ENCODE peak calls at places on chromosome 11, in five cellular contexts. V is tibial nerve, R is ovary, X is transverse colon, F is spleen. D is an unnamed sample.

GRCh38 chr11:84103096-84103495 is 816.9 kb upstream of the CCDC90B start:
- DNase-seq in V (no peak), R (no peak), X (no peak), F (no peak), D (no peak)

GRCh38 chr11:117182551-117182935 is 4.0 kb downstream of the SIDT2 start:
- DNase-seq in V (no peak), R (no peak), X (no peak), F (no peak), D (no peak)

GRCh38 chr11:88689548-88690240 is 352.2 kb upstream of the CTSC start:
- DNase-seq in V (no peak), R (no peak), X (peak; percentile 72), F (no peak), D (no peak)

GRCh38 chr11:12111482-12112149 is 1.2 kb downstream of the MICAL2 start:
- DNase-seq in V (no peak), R (no peak), X (no peak), F (no peak), D (no peak)

GRCh38 chr11:102840018-102840417 is 3.4 kb downstream of the MMP3 start:
- DNase-seq in V (no peak), R (no peak), X (no peak), F (no peak), D (no peak)

GRCh38 chr11:120317689-120318195 is 7.4 kb upstream of the TLCD5 start:
- DNase-seq in V (no peak), R (no peak), X (no peak), F (no peak), D (no peak)

GRCh38 chr11:66339163-66339675 is 3.0 kb upstream of the RIN1 start:
- DNase-seq in V (no peak), R (no peak), X (no peak), F (peak; percentile 47), D (no peak)

GRCh38 chr11:131146817-131147490 is 223.5 kb upstream of the NTM start:
- DNase-seq in V (no peak), R (no peak), X (no peak), F (no peak), D (no peak)

GRCh38 chr11:35963911-35964310 is 20.0 kb downstream of the LDLRAD3 start:
- DNase-seq in V (peak; percentile 23), R (no peak), X (no peak), F (no peak), D (no peak)

GRCh38 chr11:47213985-47214564 is 699 bp upstream of the DDB2 start:
- DNase-seq in V (peak; percentile 85), R (peak; percentile 91), X (peak; percentile 94), F (peak; percentile 97), D (peak; percentile 92)
- TF ChIP-seq POLR2A in V (peak; percentile 44), R (peak; percentile 42), X (peak; percentile 86), F (no peak), D (peak; percentile 75)

DNA sequence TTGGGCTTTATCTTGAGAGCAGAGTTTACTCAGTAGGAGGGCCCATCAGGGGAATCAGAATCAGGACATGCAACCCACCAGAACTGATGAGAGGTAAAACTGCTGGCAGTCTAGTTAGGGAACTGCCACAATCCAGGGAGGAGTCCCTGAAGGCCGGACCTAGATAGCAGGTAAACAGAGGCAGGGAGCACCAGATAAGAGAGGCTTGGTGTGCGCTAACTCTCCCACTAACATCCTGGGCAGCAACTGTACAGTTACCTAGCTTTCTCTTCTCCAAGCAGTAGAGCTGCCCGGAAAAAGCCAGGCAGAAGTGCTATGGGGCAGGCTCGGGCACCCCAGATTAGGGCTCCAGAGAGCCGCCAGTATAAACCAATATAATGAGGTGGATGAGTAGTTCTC is 865 bp upstream of the AMOTL1 start:
- DNase-seq in V (no peak), R (no peak), X (no peak), F (no peak), D (no peak)
- H3K27ac ChIP-seq in V (peak overlapping the region; percentile 97), R (no peak overlapping the region), X (peak overlapping the region; percentile 92), F (no peak overlapping the region), D (peak overlapping the region; percentile 83)

GRCh38 chr11:1826552-1827094 is 8.2 kb upstream of the SYT8 start:
- DNase-seq in V (peak; percentile 40), R (no peak), X (peak; percentile 56), F (no peak), D (peak; percentile 41)
- TF ChIP-seq CTCF in V (no peak), R (no peak), X (peak; percentile 25), F (no peak), D (no peak)

DNA sequence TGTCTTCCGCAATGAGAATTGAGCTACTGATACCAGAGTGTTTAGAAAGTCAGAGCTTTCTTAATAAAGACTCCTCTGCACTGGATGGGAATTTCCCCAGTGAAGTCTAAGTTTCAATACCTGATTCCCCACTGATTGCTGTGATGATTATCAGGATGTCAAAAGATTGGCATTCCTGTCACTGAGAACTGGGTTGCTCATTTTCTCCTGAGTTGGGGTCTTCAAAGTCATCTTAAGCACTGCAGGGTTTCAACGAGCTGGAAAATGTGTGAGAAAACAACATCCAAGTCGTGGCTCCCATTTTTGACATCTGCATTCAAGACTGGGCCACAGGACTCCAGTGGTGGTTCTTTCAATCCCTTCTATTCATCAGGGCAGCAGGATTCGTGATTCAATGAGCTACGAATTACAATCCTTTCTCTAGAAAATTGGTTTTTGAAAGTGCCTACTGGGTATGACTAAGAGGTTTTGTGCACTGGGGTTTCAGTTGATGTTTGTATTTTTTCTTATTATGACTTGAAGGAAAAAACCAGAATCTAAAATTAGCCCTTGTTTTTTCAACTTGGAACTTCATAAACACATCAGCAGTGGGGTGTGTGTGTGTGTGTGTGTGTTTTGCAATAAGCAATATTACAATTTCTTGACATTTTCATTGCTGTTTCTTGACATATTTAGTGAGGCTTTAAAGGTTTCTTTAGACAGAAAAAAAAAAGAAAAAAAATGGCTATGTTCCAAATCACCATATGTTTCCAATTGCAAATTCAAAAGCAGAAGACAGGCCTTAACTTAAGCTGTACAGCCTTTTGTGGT is 233.0 kb downstream of the FAM76B start:
- DNase-seq in V (no peak), R (no peak), X (no peak), F (no peak), D (no peak)
- TF ChIP-seq POLR2A in V (no peak), R (no peak), X (no peak), F (no peak), D (no peak)

DNA sequence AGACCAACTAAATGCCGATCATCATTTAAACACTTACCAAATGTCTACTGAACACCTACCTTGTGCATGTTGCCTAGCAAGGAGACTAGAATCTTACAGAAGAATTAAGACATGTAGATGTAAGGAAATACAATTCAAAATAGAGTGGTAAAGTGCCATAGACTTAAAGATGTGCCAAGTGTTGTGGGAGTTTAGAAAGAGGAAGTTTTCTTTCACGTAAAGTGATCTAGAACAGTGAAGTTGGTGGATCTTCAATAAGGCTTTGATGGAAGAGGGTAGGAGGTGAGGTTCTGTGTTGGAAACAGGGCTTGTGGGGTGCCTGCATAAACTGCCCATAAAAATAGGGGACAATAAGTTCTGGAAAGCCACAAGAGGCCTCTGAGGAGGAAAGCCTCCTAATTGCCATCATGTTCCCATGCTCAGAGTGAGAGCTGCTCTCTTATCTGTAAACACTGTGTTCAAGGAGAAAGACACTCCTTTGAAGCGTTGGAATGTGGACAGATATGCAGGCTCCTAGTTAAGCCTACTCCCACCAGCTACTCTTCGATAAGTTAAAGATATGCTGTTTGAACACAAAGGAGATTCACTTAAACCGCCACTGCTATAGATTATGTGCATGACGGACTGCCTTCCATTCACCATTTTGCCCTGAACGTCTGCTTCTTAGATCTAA is 66.7 kb downstream of the HSD17B12 start:
- DNase-seq in V (no peak), R (no peak), X (no peak), F (no peak), D (no peak)
- H3K27ac ChIP-seq in V (no peak overlapping the region), R (no peak overlapping the region), X (no peak overlapping the region), F (no peak overlapping the region), D (no peak overlapping the region)

DNA sequence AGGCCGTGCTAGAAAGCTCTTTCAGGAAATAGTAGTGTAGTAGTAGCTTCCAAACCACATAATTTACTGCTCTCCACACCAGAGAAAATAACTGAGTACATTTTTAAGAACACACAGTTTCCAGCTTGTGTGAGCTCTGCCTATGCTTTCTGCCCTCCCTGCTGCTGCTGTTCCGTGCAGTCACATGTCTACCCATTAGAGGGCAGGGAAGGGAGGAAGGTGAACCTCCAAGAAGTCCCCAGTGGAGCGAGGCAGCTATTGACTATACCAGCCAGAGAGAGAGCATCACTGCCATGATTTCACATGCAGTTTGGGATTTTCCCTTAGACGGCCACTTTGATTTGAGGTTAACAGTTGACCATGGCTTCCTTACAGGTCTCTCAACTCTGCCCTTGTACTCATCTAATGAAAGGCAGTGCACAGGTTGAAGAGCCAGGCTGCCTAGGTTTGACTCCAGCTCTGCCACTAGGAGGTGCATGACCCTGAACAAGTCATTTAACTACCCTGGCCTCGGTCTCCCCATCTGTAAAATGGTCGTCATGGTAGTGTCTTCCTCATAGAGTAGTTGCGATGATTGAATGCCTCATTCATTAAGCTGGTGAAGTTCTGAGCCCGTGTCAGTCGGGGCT is 19.7 kb upstream of the CTTN start:
- DNase-seq in V (no peak), R (no peak), X (no peak), F (no peak), D (no peak)
- TF ChIP-seq CTCF in V (no peak), R (no peak), X (no peak), F (no peak), D (no peak)

DNA sequence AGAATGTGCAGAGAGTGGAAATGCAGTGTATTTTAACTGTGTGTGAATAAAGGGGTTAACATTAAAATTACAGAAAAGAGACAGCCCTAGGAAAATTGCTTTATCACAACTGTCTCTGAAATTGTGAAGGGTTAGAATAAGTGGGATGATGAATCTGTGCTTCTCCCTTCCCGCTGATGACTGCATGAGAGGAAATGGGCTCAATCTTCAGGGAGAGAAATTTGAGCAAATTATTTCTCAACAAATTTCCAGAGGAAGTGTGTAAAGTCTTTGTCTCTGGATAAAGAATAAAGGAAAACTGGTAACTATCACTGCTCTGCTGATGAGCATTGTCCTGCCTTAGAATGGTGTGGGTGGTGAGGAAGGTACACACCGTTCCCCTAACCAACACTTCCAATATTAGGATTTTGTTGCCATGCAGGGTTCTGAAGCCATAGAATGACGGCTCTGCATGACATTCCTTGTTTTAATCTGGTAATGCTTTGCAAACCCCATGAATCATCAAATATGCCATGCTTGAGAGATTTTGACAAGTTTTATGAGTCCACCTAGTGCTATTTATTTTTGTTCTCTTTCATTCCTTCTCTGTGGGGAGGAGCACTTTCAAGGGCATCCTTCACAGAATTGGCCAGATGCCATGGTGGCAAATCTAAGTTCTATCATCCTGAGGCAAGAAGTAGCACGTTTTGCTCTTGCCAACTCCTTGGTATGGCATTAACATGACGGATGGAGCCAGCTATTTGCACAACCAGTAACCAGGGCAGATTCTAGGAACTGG is 268.6 kb downstream of the FAM76B start:
- DNase-seq in V (no peak), R (no peak), X (no peak), F (no peak), D (no peak)
- TF ChIP-seq POLR2A in V (no peak), R (no peak), X (no peak), F (no peak), D (no peak)

DNA sequence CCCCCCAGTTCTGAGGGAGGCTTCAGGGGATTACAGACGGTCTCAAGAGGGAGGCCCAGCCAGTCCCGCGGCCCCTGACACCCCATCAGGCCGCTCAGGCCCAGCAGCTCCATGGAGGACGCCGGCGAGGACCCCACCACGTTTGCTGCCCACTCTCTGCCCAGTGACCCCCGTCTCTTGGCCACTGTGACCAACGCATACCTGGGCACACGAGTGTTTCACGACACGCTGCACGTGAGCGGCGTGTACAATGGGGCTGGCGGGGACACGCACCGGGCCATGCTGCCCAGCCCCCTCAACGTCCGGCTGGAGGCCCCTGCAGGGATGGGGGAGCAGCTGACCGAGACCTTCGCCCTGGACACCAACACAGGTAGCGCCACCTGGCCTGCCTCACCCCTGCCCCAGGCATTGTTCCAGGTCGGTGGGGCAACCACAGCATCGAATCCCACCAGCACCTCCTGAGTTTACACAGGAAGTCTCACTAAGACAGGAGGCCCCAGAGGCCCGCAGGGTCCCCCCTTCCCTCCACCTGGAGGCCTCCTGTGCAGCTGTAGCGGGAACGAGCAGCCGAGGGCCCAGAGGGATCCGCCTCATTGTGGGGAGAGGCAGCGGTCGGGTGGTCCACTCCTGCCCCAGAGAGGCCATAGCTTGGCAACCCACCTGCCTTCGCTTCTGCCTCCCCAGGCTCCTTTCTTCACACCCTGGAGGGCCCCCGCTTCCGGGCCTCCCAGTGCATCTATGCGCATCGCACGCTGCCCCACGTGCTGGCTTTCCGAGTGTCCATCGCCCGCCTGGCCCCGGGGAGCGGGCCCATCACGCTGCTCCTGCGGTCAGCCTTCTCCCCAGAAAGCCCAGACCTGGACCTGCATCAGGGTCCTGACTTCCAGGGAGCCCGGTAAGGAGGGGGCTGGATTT is 1.0 kb downstream of the PGGHG start:
- DNase-seq in V (no peak), R (no peak), X (peak; percentile 13), F (peak; percentile 83), D (no peak)
- H3K27ac ChIP-seq in V (peak overlapping the region; percentile 78), R (no peak overlapping the region), X (peak overlapping the region; percentile 75), F (no peak overlapping the region), D (peak overlapping the region; percentile 90)

D was measured in Peyer's patch.